ENCODE peak calls at places on chromosomes 5 and 9, in ten cellular contexts. N is AG09319, P is Calu3, S is osteoblast, K is progenitor cell of endocrine pancreas, Z is GM23338, F is transverse colon, A is neural crest cell, T is PC-3, X is fibroblast of mammary gland. R is an unnamed sample.

GRCh38 chr5:174801798-174802197 is 77.4 kb downstream of the MSX2 start:
- DNase-seq in P (no peak), X (peak; percentile 57), N (no peak), S (no peak), A (no peak), T (no peak), Z (no peak), K (no peak), F (no peak), R (peak; percentile 65)

GRCh38 chr9:107345327-107345726 is 62.2 kb downstream of the RAD23B start:
- DNase-seq in Z (no peak), T (no peak), S (peak; percentile 17), A (no peak), P (no peak), X (peak; percentile 33), K (no peak), N (no peak), F (no peak), R (no peak)

GRCh38 chr9:83219154-83219923 is 156.4 kb upstream of the RASEF start:
- DNase-seq in P (peak; percentile 83), N (peak; percentile 25), A (peak; percentile 64), K (peak; percentile 65), T (peak; percentile 59), Z (peak; percentile 96), X (peak; percentile 78), F (peak; percentile 73), S (peak; percentile 85), R (peak; percentile 68)

GRCh38 chr5:151757233-151758140 is 944 bp downstream of the ATOX1 start:
- DNase-seq in F (no peak), S (peak; percentile 79), A (no peak), X (no peak), K (no peak), T (peak; percentile 59), Z (peak; percentile 40), N (no peak), P (peak; percentile 33), R (no peak)

GRCh38 chr5:16484081-16484480 is 18.5 kb upstream of the ZNF622 start:
- DNase-seq in F (no peak), N (no peak), P (no peak), K (no peak), Z (no peak), T (no peak), X (no peak), S (no peak), A (no peak), R (no peak)

GRCh38 chr5:57692582-57693487 is 210.2 kb upstream of the ACTBL2 start:
- DNase-seq in P (peak; percentile 86), F (peak; percentile 14), T (peak; percentile 85), X (peak; percentile 98), Z (peak; percentile 56), K (peak; percentile 14), S (peak; percentile 87), N (peak; percentile 61), A (peak; percentile 32), R (peak; percentile 77)

GRCh38 chr9:135960328-135961276 is 571 bp downstream of the UBAC1 start:
- DNase-seq in P (no peak), K (peak; percentile 39), S (peak; percentile 95), X (peak; percentile 11), T (no peak), Z (peak; percentile 53), F (peak; percentile 21), N (no peak), A (peak; percentile 26), R (no peak)

GRCh38 chr5:143431789-143432188 is 28.3 kb upstream of the NR3C1 start:
- DNase-seq in F (no peak), P (no peak), Z (no peak), N (no peak), X (no peak), T (no peak), S (no peak), K (no peak), A (no peak), R (no peak)

GRCh38 chr9:94135222-94135621 is 51.0 kb downstream of the PTPDC1 start:
- DNase-seq in K (no peak), P (no peak), N (peak; percentile 34), T (no peak), F (no peak), A (no peak), Z (no peak), S (peak; percentile 73), X (peak; percentile 99), R (peak; percentile 77)

GRCh38 chr9:113985968-113986585 is 92.0 kb downstream of the AMBP start:
- DNase-seq in P (no peak), A (no peak), K (no peak), N (no peak), F (no peak), X (peak; percentile 25), S (peak; percentile 31), T (no peak), Z (no peak), R (peak; percentile 46)

GRCh38 chr9:124659099-124659659 is 111.9 kb downstream of the NR6A1 start:
- DNase-seq in X (peak; percentile 87), N (peak; percentile 93), K (peak; percentile 44), T (peak; percentile 69), F (peak; percentile 66), S (peak; percentile 74), A (peak; percentile 69), P (peak; percentile 71), Z (peak; percentile 67), R (peak; percentile 74)

GRCh38 chr5:75051217-75051751 is 1.1 kb downstream of the GCNT4 start:
- DNase-seq in K (no peak), F (peak; percentile 74), N (no peak), S (no peak), X (no peak), A (no peak), Z (peak; percentile 19), T (no peak), P (peak; percentile 49), R (no peak)

GRCh38 chr5:38853753-38854470 is 8.1 kb downstream of the OSMR start:
- DNase-seq in P (peak; percentile 70), N (no peak), K (no peak), F (no peak), T (peak; percentile 98), X (peak; percentile 90), S (peak; percentile 94), A (no peak), Z (peak; percentile 10), R (peak; percentile 67)

GRCh38 chr9:107208121-107208520 is 75.0 kb upstream of the RAD23B start:
- DNase-seq in F (no peak), Z (no peak), X (peak; percentile 88), T (no peak), N (no peak), K (no peak), P (no peak), S (no peak), A (no peak), R (no peak)

GRCh38 chr5:9712506-9713285 is 82.5 kb upstream of the TAS2R1 start:
- DNase-seq in K (no peak), T (peak; percentile 95), A (no peak), S (peak; percentile 57), X (peak; percentile 6), N (peak; percentile 69), F (no peak), P (no peak), Z (no peak), R (peak; percentile 9)

GRCh38 chr5:112109331-112109993 is 309.6 kb downstream of the EPB41L4A start:
- DNase-seq in S (no peak), Z (peak; percentile 56), A (no peak), T (peak; percentile 71), N (peak; percentile 92), F (no peak), K (no peak), X (peak; percentile 94), P (peak; percentile 82), R (peak; percentile 53)

GRCh38 chr9:133770076-133770777 is 32.1 kb upstream of the SARDH start:
- DNase-seq in A (no peak), T (no peak), X (no peak), F (no peak), S (peak; percentile 90), N (no peak), K (peak; percentile 6), Z (no peak), P (no peak), R (no peak)

GRCh38 chr5:160188151-160188967 is 40.9 kb upstream of the FABP6 start:
- DNase-seq in A (no peak), K (peak; percentile 33), N (peak; percentile 74), T (peak; percentile 39), S (peak; percentile 98), P (peak; percentile 65), F (peak; percentile 44), X (peak; percentile 72), Z (peak; percentile 96), R (peak; percentile 40)
- TF ChIP-seq CTCF in A (no peak), K (no peak), N (peak; percentile 23), T (no peak), S (no peak), P (no peak), F (no peak), X (no peak), Z (peak; percentile 29), R (no peak)

GRCh38 chr5:55360190-55360589 is 52.4 kb downstream of the MTREX start:
- DNase-seq in X (peak; percentile 63), Z (no peak), S (no peak), K (no peak), A (no peak), P (no peak), F (no peak), N (no peak), T (peak; percentile 7), R (no peak)
- TF ChIP-seq CTCF in X (no peak), Z (no peak), S (no peak), K (no peak), A (no peak), P (no peak), F (no peak), N (no peak), T (no peak), R (no peak)

DNA sequence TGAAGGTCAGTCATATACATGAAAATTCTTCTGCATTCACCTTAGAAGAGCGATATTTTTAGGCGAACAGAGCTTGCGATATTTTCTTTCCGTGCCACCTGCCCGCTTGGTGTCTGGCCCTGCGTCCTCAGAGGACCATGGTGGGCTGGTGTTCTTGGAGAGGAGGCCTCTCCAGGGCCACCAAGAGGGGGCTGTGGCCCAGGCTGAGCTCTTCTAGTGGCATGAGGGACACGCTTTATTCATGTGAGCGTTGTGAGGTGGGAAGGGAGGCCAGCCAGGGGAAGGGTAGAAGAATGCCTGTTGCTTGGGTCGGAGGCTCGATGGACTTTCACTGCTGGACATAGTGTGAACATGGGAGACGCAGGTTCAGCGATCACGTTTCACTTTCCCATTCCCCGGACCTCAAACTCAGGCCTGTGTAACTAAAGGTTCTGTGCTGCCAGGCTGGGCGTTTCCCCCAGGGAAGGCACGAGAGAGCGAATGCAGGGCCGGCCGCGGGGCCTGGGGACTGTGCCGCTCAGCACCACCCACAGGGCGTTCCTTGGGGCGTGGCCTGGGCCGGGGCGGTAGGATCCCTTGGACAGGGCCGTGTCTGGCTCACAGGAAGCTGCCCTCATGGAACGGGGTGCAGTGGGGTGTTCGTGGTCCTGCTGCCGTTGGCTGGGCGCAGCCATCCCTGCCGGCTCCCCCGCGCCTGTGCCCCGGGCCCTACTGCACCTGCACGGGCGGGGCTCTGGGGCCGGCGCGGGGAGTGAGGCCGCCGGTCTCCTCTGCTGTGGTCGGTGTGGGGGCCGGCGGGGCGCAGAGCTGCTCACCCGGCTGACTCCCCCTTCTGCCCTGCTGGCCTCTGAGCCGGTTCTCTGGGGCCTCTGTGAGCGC is 40.7 kb upstream of the CLPTM1L start:
- DNase-seq in Z (peak; percentile 89), K (peak; percentile 60), A (peak; percentile 69), X (peak; percentile 23), N (peak; percentile 7), F (peak; percentile 95), S (peak; percentile 97), P (peak; percentile 87), T (peak; percentile 66), R (no peak)
- TF ChIP-seq CTCF in Z (no peak), K (no peak), A (no peak), X (no peak), N (no peak), F (no peak), S (no peak), P (no peak), T (no peak), R (no peak)

GRCh38 chr5:118956727-118957126 is 31.6 kb downstream of the DTWD2 start:
- DNase-seq in T (peak; percentile 45), Z (peak; percentile 49), P (no peak), K (no peak), A (no peak), S (peak; percentile 38), N (no peak), F (no peak), X (peak; percentile 32), R (peak; percentile 15)
- TF ChIP-seq CTCF in T (peak; percentile 67), Z (peak; percentile 55), P (no peak), K (peak; percentile 54), A (peak; percentile 68), S (peak; percentile 53), N (peak; percentile 30), F (no peak), X (peak; percentile 37), R (peak; percentile 9)